ENCODE peak calls at places on chromosome 13, in eight cellular contexts. Q, T, P, N, I, L, O and X are unnamed samples.

GRCh38 chr13:111161601-111162600 is 46.8 kb downstream of the ARHGEF7 start:
- DNase-seq in Q (no peak), O (no peak), I (peak), L (no peak), N (no peak), P (no peak), T (no peak), X (no peak)

GRCh38 chr13:97810152-97810551 is 143.3 kb upstream of the IPO5 start:
- DNase-seq in I (no peak), L (peak), P (no peak), O (no peak), N (peak), T (peak), Q (peak), X (no peak)

GRCh38 chr13:21242236-21242635 is 65.8 kb downstream of the MRPL57 start:
- DNase-seq in P (no peak), L (peak), I (no peak), N (no peak), T (peak), Q (no peak), O (no peak), X (no peak)

GRCh38 chr13:71290963-71291937 is 575.8 kb downstream of the DACH1 start:
- DNase-seq in L (no peak), T (peak), I (peak), O (peak), P (peak), N (peak), Q (peak), X (peak)

GRCh38 chr13:30737511-30738342 is 2.4 kb downstream of the ALOX5AP start:
- DNase-seq in P (no peak), O (no peak), T (no peak), N (no peak), Q (no peak), I (peak), L (no peak), X (no peak)

GRCh38 chr13:62302341-62302740 is 886.7 kb upstream of the PCDH20 start:
- DNase-seq in N (peak), O (no peak), Q (no peak), P (no peak), T (no peak), L (no peak), I (no peak), X (no peak)

GRCh38 chr13:28355046-28355821 is 139.7 kb downstream of the FLT1 start:
- DNase-seq in O (no peak), N (no peak), I (no peak), Q (no peak), P (no peak), L (peak), T (no peak), X (no peak)

GRCh38 chr13:28327761-28328607 is 166.9 kb downstream of the FLT1 start:
- DNase-seq in P (no peak), N (no peak), I (no peak), Q (no peak), O (no peak), L (no peak), T (no peak), X (no peak)

GRCh38 chr13:100860866-100861265 is 186.3 kb upstream of the TMTC4 start:
- DNase-seq in L (no peak), T (no peak), N (no peak), P (no peak), O (no peak), I (no peak), Q (no peak), X (no peak)

GRCh38 chr13:75256922-75257321 is 225.0 kb downstream of the TBC1D4 start:
- DNase-seq in N (peak), I (no peak), O (no peak), L (no peak), P (no peak), T (peak), Q (no peak), X (no peak)

GRCh38 chr13:28100149-28101121 is at the start of gene FLT3:
- DNase-seq in P (no peak), O (no peak), Q (peak), L (peak), N (peak), I (peak), T (no peak), X (no peak)

GRCh38 chr13:112842343-112842856 is 126.6 kb upstream of the MCF2L start:
- DNase-seq in P (peak), O (peak), N (no peak), I (peak), T (no peak), L (peak), Q (peak), X (no peak)

GRCh38 chr13:23986619-23987018 is 89.3 kb upstream of the C1QTNF9B start:
- DNase-seq in I (no peak), T (no peak), P (no peak), L (no peak), N (no peak), Q (peak), O (no peak), X (no peak)

GRCh38 chr13:75468098-75468497 is 13.9 kb downstream of the TBC1D4 start:
- DNase-seq in O (no peak), I (no peak), P (no peak), N (no peak), T (no peak), Q (peak), L (no peak), X (no peak)

GRCh38 chr13:45718063-45718462 is 15.9 kb downstream of the CBY2 start:
- DNase-seq in O (no peak), P (no peak), L (peak), N (peak), T (peak), Q (peak), I (peak), X (no peak)

GRCh38 chr13:45749026-45749759 is 47.1 kb downstream of the CBY2 start:
- DNase-seq in T (no peak), N (no peak), O (no peak), P (no peak), L (peak), I (no peak), Q (no peak), X (no peak)

GRCh38 chr13:28099396-28100148 is 804 bp downstream of the FLT3 start:
- DNase-seq in Q (no peak), L (peak), T (no peak), N (no peak), P (no peak), I (no peak), O (no peak), X (no peak)

GRCh38 chr13:100728201-100728600 is 53.6 kb upstream of the TMTC4 start:
- DNase-seq in I (no peak), Q (no peak), T (no peak), P (no peak), L (no peak), N (no peak), O (no peak), X (no peak)

GRCh38 chr13:21686761-21687391 is 16.0 kb downstream of the FGF9 start:
- DNase-seq in P (no peak), N (no peak), O (no peak), I (peak), T (no peak), L (no peak), Q (no peak), X (no peak)

GRCh38 chr13:100399455-100399854 is 189.1 kb downstream of the GGACT start:
- DNase-seq in P (no peak), L (no peak), O (no peak), N (no peak), Q (no peak), T (no peak), I (no peak), X (no peak)

GRCh38 chr13:110327036-110327790 is 20.1 kb downstream of the COL4A2 start:
- DNase-seq in Q (no peak), N (no peak), O (no peak), L (peak), I (no peak), T (no peak), P (no peak), X (no peak)

GRCh38 chr13:29905845-29906244 is 55.4 kb upstream of the UBL3 start:
- DNase-seq in O (no peak), N (peak), T (peak), I (no peak), Q (peak), L (no peak), P (no peak), X (no peak)

GRCh38 chr13:26457212-26457611 is 100.3 kb upstream of the WASF3 start:
- DNase-seq in Q (no peak), L (no peak), T (no peak), O (no peak), P (no peak), I (no peak), N (peak), X (no peak)

DNA sequence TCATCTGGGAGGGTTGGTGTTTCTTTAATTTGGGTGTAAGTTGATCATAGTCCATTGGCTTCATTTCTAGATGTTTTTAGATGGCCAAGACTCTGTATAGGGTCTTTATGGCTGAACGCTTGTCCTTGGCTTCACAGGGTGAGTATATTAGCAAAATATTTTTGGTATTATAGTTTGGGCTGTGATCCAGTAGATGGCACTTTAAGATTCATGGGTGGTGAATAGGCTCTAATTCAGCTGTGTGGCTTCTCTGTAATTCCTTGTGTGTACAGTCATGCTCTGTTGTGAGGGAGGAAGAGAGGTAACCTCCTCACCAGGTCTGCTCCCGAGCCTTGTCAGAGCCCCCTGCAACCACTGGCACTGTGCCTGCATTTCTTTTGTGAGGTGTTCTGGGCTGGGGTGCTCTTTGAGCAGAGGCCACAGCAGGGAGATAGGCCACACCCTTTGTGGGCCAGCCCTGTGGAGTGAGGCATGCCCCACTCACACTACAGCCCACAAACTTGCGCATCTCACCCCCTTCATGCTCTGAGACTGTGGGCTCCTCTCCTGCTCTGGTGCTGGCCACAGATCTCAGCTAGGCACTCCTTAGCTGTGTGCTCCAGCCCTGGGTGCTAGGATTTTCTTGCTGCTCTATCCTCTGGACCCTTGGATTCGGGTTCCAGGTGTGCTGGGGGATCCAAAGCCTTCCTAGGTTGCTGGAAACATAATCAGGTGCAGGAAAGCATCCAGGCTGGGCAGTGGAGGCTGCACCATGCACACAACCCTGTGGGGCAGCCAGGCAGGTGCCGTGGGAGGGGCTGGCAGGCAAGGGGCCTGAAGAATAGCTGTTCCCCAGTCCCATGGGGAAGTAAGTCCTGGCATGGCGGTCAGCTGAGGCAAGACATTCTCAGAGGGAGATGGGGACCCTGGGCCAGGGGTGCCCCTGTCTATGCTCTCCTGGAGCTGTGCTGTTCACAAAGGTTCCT is 193.9 kb downstream of the GPC5 start:
- DNase-seq in I (no peak), L (no peak), P (no peak), O (no peak), Q (no peak), N (peak), T (no peak), X (no peak)
- H3K4me3 ChIP-seq in I (no peak), L (no peak), P (no peak), O (no peak), Q (no peak), N (no peak), T (no peak), X (no peak)

GRCh38 chr13:91652389-91652788 is 254.0 kb downstream of the GPC5 start:
- DNase-seq in P (no peak), I (no peak), N (peak), T (no peak), L (no peak), O (no peak), Q (no peak), X (no peak)

GRCh38 chr13:91643394-91643793 is 245.0 kb downstream of the GPC5 start:
- DNase-seq in I (no peak), P (no peak), Q (no peak), T (no peak), O (no peak), N (no peak), L (no peak), X (no peak)

GRCh38 chr13:91647361-91647970 is 249.0 kb downstream of the GPC5 start:
- DNase-seq in L (peak), O (peak), N (peak), P (no peak), Q (peak), T (peak), I (peak), X (no peak)
- TF ChIP-seq CTCF in L (peak), O (peak), N (peak), P (no peak), Q (peak), T (peak), I (peak), X (peak)

GRCh38 chr13:50152655-50153309 is 137.5 kb downstream of the KCNRG start:
- DNase-seq in O (no peak), P (no peak), Q (no peak), N (no peak), I (peak), L (no peak), T (no peak), X (no peak)
- H3K4me3 ChIP-seq in O (no peak), P (no peak), Q (no peak), N (no peak), I (no peak), L (no peak), T (no peak), X (no peak)

GRCh38 chr13:19817106-19817505 is 34.4 kb upstream of the PSPC1 start:
- DNase-seq in Q (no peak), T (no peak), N (no peak), I (no peak), O (no peak), P (no peak), L (no peak), X (no peak)

GRCh38 chr13:19822673-19823072 is 39.9 kb upstream of the PSPC1 start:
- DNase-seq in O (no peak), P (no peak), Q (no peak), L (no peak), I (no peak), N (no peak), T (no peak), X (no peak)

GRCh38 chr13:19817510-19818158 is 34.9 kb upstream of the PSPC1 start:
- DNase-seq in P (no peak), I (no peak), L (no peak), O (no peak), Q (no peak), T (no peak), N (no peak), X (no peak)

GRCh38 chr13:19818223-19818842 is 35.6 kb upstream of the PSPC1 start:
- DNase-seq in T (peak), N (peak), P (no peak), I (peak), Q (peak), O (no peak), L (peak), X (no peak)
- TF ChIP-seq CTCF in T (peak), N (peak), P (no peak), I (peak), Q (peak), O (peak), L (peak), X (peak)

GRCh38 chr13:37835392-37835791 is 34.2 kb downstream of the TRPC4 start:
- DNase-seq in T (no peak), Q (no peak), L (no peak), N (no peak), P (no peak), I (no peak), O (no peak), X (no peak)

GRCh38 chr13:37833411-37833810 is 36.2 kb downstream of the TRPC4 start:
- DNase-seq in N (no peak), Q (no peak), T (no peak), L (no peak), I (no peak), O (no peak), P (no peak), X (no peak)
- H3K4me3 ChIP-seq in N (no peak), Q (no peak), T (no peak), L (no peak), I (no peak), O (no peak), P (no peak), X (no peak)

GRCh38 chr13:53338760-53339159 is 310.1 kb downstream of the OLFM4 start:
- DNase-seq in I (no peak), O (no peak), Q (no peak), T (no peak), N (no peak), L (no peak), P (no peak), X (no peak)
- TF ChIP-seq CTCF in I (no peak), O (no peak), Q (no peak), T (no peak), N (no peak), L (no peak), P (no peak), X (no peak)

GRCh38 chr13:94859812-94860210 is 147.5 kb upstream of the SOX21 start:
- DNase-seq in O (no peak), N (peak), I (no peak), L (no peak), T (no peak), P (no peak), Q (peak), X (no peak)

GRCh38 chr13:94858856-94859811 is 146.8 kb upstream of the SOX21 start:
- DNase-seq in O (peak), L (peak), Q (peak), T (no peak), N (no peak), P (peak), I (no peak), X (no peak)

GRCh38 chr13:94860981-94861407 is 148.6 kb upstream of the SOX21 start:
- DNase-seq in L (no peak), P (peak), I (no peak), T (no peak), O (no peak), N (peak), Q (peak), X (no peak)
- H3K4me3 ChIP-seq in L (no peak), P (peak), I (peak), T (no peak), O (peak), N (no peak), Q (peak), X (peak)

GRCh38 chr13:32031025-32031814 is at the start of gene FRY:
- DNase-seq in Q (peak), O (peak), I (peak), T (peak), N (peak), L (peak), P (peak), X (no peak)
- TF ChIP-seq CTCF in Q (peak), O (peak), I (peak), T (peak), N (peak), L (peak), P (no peak), X (peak)

GRCh38 chr13:84677836-84678235 is 795.6 kb upstream of the SLITRK1 start:
- DNase-seq in T (no peak), L (no peak), O (no peak), Q (no peak), P (no peak), I (no peak), N (no peak), X (no peak)

GRCh38 chr13:84668637-84669036 is 786.4 kb upstream of the SLITRK1 start:
- DNase-seq in T (no peak), L (no peak), P (no peak), O (no peak), Q (no peak), I (no peak), N (no peak), X (no peak)

GRCh38 chr13:84670245-84670644 is 788.0 kb upstream of the SLITRK1 start:
- DNase-seq in I (no peak), N (no peak), Q (no peak), T (no peak), L (peak), O (no peak), P (no peak), X (no peak)

DNA sequence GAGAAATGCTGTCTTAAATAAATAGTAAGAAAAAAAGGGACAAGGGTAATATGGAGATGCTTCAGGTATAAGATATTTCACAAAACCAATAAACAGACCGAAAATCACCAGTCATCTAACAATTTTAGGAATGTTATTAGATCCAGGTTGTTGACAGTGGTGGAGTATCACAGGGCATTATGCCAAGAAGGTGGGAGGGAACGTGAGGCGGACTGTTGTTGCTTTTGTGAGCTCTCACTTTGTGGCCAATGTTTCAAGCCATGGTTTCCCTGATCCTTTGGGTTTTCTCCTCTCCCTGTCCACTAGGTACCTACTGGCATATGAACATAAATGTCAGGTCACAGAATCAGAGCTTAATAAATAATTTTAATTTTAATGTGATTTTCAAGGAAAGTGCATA is 790.3 kb upstream of the SLITRK1 start:
- DNase-seq in T (no peak), N (no peak), L (no peak), P (no peak), O (no peak), Q (no peak), I (no peak), X (no peak)
- H3K4me3 ChIP-seq in T (no peak), N (no peak), L (no peak), P (no peak), O (no peak), Q (no peak), I (no peak), X (no peak)